ENCODE peak calls at places on chromosomes 4 and X, in four cellular contexts. One of them, this sample, is unnamed.

GRCh38 chr4:35970366-35970960 is 273.9 kb downstream of the ARAP2 start:
- DNase-seq in glutamatergic neuron: no peak
- DNase-seq in fibroblast of the aortic adventitia: no peak
- DNase-seq in stomach: no peak
- DNase-seq in this sample: no peak

GRCh38 chr4:128310266-128310697 is 22.7 kb upstream of the PGRMC2 start:
- DNase-seq in glutamatergic neuron: peak
- DNase-seq in fibroblast of the aortic adventitia: no peak
- DNase-seq in stomach: no peak
- DNase-seq in this sample: no peak

GRCh38 chr4:53233396-53233795 is 132.5 kb downstream of the SCFD2 start:
- DNase-seq in glutamatergic neuron: no peak
- DNase-seq in fibroblast of the aortic adventitia: peak
- DNase-seq in stomach: no peak
- DNase-seq in this sample: no peak

GRCh38 chrX:15680401-15680800 is 15.8 kb upstream of the CLTRN start:
- DNase-seq in glutamatergic neuron: no peak
- DNase-seq in fibroblast of the aortic adventitia: peak
- DNase-seq in stomach: no peak
- DNase-seq in this sample: no peak

GRCh38 chr4:74884282-74884681 is 48.6 kb upstream of the PARM1 start:
- DNase-seq in glutamatergic neuron: no peak
- DNase-seq in fibroblast of the aortic adventitia: no peak
- DNase-seq in stomach: no peak
- DNase-seq in this sample: no peak

GRCh38 chr4:8544741-8545438 is 35.3 kb upstream of the GPR78 start:
- DNase-seq in glutamatergic neuron: peak
- DNase-seq in fibroblast of the aortic adventitia: no peak
- DNase-seq in stomach: no peak
- DNase-seq in this sample: no peak

GRCh38 chr4:166956484-166956883 is 277.8 kb downstream of the SPOCK3 start:
- DNase-seq in glutamatergic neuron: no peak
- DNase-seq in fibroblast of the aortic adventitia: no peak
- DNase-seq in stomach: no peak
- DNase-seq in this sample: no peak

GRCh38 chr4:48228887-48229462 is 40.7 kb downstream of the TEC start:
- DNase-seq in glutamatergic neuron: no peak
- DNase-seq in fibroblast of the aortic adventitia: no peak
- DNase-seq in stomach: no peak
- DNase-seq in this sample: no peak

GRCh38 chr4:22237155-22237751 is 278.6 kb downstream of the ADGRA3 start:
- DNase-seq in glutamatergic neuron: peak
- DNase-seq in fibroblast of the aortic adventitia: peak
- DNase-seq in stomach: peak
- DNase-seq in this sample: no peak

GRCh38 chrX:155231163-155231562 is 14.9 kb downstream of the VBP1 start:
- DNase-seq in glutamatergic neuron: no peak
- DNase-seq in fibroblast of the aortic adventitia: no peak
- DNase-seq in stomach: no peak
- DNase-seq in this sample: no peak

GRCh38 chr4:141636771-141637460 is 533 bp downstream of the IL15 start:
- DNase-seq in glutamatergic neuron: peak
- DNase-seq in fibroblast of the aortic adventitia: peak
- DNase-seq in stomach: peak
- DNase-seq in this sample: no peak

GRCh38 chrX:152822383-152823086 is 8.0 kb downstream of the CETN2 start:
- DNase-seq in glutamatergic neuron: no peak
- DNase-seq in fibroblast of the aortic adventitia: peak
- DNase-seq in stomach: no peak
- DNase-seq in this sample: no peak

DNA sequence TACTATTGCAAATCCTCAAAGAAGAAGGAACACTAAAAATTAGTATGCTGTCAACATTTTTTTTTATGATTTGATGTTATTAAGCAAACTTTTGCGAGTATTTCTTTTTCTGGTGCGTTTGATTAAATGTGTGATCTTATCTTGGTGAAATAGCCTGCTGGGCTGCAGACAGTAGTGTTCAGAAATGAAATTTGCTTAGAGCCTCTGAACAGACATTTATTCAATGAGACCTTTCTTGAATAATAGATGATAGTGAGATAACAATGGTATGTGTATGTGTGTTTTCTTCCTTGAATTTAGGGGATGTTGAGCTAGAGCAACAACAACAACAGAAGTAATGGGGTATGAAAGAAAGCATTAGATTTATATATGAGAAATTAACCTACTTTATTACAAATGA is 12.7 kb downstream of the ADGRL3 start:
- DNase-seq in glutamatergic neuron: no peak
- DNase-seq in fibroblast of the aortic adventitia: no peak
- DNase-seq in stomach: no peak
- DNase-seq in this sample: no peak
- TF ChIP-seq CTCF in glutamatergic neuron: no peak
- TF ChIP-seq CTCF in fibroblast of the aortic adventitia: no peak
- TF ChIP-seq CTCF in stomach: no peak
- TF ChIP-seq CTCF in this sample: no peak

GRCh38 chrX:125203737-125204578 is 115.7 kb upstream of the TEX13C start:
- DNase-seq in glutamatergic neuron: peak
- DNase-seq in fibroblast of the aortic adventitia: no peak
- DNase-seq in stomach: no peak
- DNase-seq in this sample: peak

GRCh38 chrX:125205918-125206665 is 113.6 kb upstream of the TEX13C start:
- DNase-seq in glutamatergic neuron: peak
- DNase-seq in fibroblast of the aortic adventitia: no peak
- DNase-seq in stomach: no peak
- DNase-seq in this sample: no peak

GRCh38 chrX:125203379-125203736 is 116.3 kb upstream of the TEX13C start:
- DNase-seq in glutamatergic neuron: peak
- DNase-seq in fibroblast of the aortic adventitia: no peak
- DNase-seq in stomach: no peak
- DNase-seq in this sample: no peak

GRCh38 chrX:125202486-125203378 is 116.9 kb upstream of the TEX13C start:
- DNase-seq in glutamatergic neuron: no peak
- DNase-seq in fibroblast of the aortic adventitia: no peak
- DNase-seq in stomach: no peak
- DNase-seq in this sample: no peak

DNA sequence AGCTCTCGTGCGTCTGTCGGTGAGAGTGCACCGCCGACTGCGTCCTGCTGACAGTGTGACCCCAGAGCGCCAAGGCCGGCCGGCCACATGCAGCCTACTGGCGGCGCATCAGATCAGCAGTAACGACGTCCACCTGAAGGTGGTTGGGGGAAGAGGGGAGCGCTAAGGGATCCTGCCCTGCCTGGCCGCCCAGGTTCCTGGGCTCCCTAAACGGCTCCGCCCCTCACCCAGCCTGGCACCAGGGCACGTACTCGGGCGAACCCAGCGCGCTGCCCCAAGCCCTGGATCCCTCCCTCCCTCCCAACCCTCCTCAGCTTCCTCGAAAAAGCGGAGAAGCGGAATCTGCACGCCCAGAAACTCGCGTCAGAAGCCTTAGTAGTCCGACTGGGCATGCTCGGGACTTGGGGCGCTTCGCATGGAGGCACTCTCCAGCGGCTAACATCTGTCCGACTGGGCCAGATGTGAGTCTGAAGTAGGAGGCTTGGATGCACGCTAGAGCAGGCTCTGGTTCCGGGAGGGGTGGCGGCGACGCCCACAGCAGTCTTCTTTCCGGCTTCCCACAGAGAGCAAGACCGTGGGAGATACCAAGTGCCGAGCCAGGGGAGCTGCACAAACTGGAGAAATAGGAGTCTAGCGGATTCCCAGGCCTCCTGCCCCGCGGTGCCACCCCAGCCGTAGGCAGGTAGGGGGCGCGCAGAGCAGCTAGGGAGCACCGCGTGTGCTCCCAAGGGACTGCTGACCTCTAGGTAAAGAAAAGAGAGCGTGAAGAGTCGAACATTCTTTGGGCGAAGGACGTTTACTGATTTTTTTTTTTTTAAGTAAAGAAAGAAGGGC is 114.4 kb upstream of the TEX13C start:
- DNase-seq in glutamatergic neuron: peak
- DNase-seq in fibroblast of the aortic adventitia: no peak
- DNase-seq in stomach: peak
- DNase-seq in this sample: peak
- TF ChIP-seq CTCF in glutamatergic neuron: peak
- TF ChIP-seq CTCF in fibroblast of the aortic adventitia: no peak
- TF ChIP-seq CTCF in stomach: peak
- TF ChIP-seq CTCF in this sample: peak

DNA sequence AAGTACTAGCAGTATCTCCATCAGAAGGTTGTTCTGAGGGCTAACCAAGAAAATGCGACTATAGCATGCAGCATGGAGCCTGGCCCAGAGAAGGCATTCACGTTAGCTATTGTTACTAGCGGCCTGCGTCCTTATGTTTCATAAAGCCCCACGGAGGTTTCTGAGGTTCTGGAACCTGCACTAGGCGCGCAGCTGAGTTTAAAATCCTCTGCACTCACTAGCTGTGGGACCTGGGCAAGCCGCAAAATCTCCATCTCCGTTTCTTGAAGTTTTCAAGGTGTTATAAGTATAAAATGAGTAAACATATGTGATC is 666 bp upstream of the MANBA start:
- DNase-seq in glutamatergic neuron: no peak
- DNase-seq in fibroblast of the aortic adventitia: no peak
- DNase-seq in stomach: no peak
- DNase-seq in this sample: no peak
- TF ChIP-seq CTCF in glutamatergic neuron: no peak
- TF ChIP-seq CTCF in fibroblast of the aortic adventitia: no peak
- TF ChIP-seq CTCF in stomach: no peak
- TF ChIP-seq CTCF in this sample: no peak

GRCh38 chr4:5651089-5651488 is 57.3 kb downstream of the EVC2 start:
- DNase-seq in glutamatergic neuron: no peak
- DNase-seq in fibroblast of the aortic adventitia: no peak
- DNase-seq in stomach: no peak
- DNase-seq in this sample: no peak
- TF ChIP-seq CTCF in glutamatergic neuron: no peak
- TF ChIP-seq CTCF in fibroblast of the aortic adventitia: no peak
- TF ChIP-seq CTCF in stomach: no peak
- TF ChIP-seq CTCF in this sample: no peak

GRCh38 chrX:119407681-119408080 is 8.5 kb downstream of the SLC25A43 start:
- DNase-seq in glutamatergic neuron: no peak
- DNase-seq in fibroblast of the aortic adventitia: no peak
- DNase-seq in stomach: no peak
- DNase-seq in this sample: no peak

GRCh38 chrX:119411959-119412358 is 12.8 kb downstream of the SLC25A43 start:
- DNase-seq in glutamatergic neuron: no peak
- DNase-seq in fibroblast of the aortic adventitia: no peak
- DNase-seq in stomach: no peak
- DNase-seq in this sample: no peak

GRCh38 chrX:119406739-119407138 is 7.6 kb downstream of the SLC25A43 start:
- DNase-seq in glutamatergic neuron: no peak
- DNase-seq in fibroblast of the aortic adventitia: no peak
- DNase-seq in stomach: no peak
- DNase-seq in this sample: no peak

GRCh38 chrX:119410027-119410819 is 11.1 kb downstream of the SLC25A43 start:
- DNase-seq in glutamatergic neuron: no peak
- DNase-seq in fibroblast of the aortic adventitia: peak
- DNase-seq in stomach: peak
- DNase-seq in this sample: no peak

GRCh38 chrX:119410854-119411253 is 11.7 kb downstream of the SLC25A43 start:
- DNase-seq in glutamatergic neuron: no peak
- DNase-seq in fibroblast of the aortic adventitia: no peak
- DNase-seq in stomach: no peak
- DNase-seq in this sample: no peak
- TF ChIP-seq CTCF in glutamatergic neuron: no peak
- TF ChIP-seq CTCF in fibroblast of the aortic adventitia: no peak
- TF ChIP-seq CTCF in stomach: no peak
- TF ChIP-seq CTCF in this sample: no peak

GRCh38 chr4:69194166-69194565 is 20.4 kb downstream of the UGT2B11 start:
- DNase-seq in glutamatergic neuron: no peak
- DNase-seq in fibroblast of the aortic adventitia: no peak
- DNase-seq in stomach: no peak
- DNase-seq in this sample: no peak
- TF ChIP-seq CTCF in glutamatergic neuron: no peak
- TF ChIP-seq CTCF in fibroblast of the aortic adventitia: no peak
- TF ChIP-seq CTCF in stomach: no peak
- TF ChIP-seq CTCF in this sample: no peak

GRCh38 chr4:95283320-95283719 is 265.5 kb downstream of the UNC5C start:
- DNase-seq in glutamatergic neuron: no peak
- DNase-seq in fibroblast of the aortic adventitia: no peak
- DNase-seq in stomach: no peak
- DNase-seq in this sample: no peak
- TF ChIP-seq CTCF in glutamatergic neuron: no peak
- TF ChIP-seq CTCF in fibroblast of the aortic adventitia: no peak
- TF ChIP-seq CTCF in stomach: no peak
- TF ChIP-seq CTCF in this sample: no peak

GRCh38 chr4:106816501-106816900 is 219.6 kb downstream of the DKK2 start:
- DNase-seq in glutamatergic neuron: no peak
- DNase-seq in fibroblast of the aortic adventitia: peak
- DNase-seq in stomach: no peak
- DNase-seq in this sample: no peak

DNA sequence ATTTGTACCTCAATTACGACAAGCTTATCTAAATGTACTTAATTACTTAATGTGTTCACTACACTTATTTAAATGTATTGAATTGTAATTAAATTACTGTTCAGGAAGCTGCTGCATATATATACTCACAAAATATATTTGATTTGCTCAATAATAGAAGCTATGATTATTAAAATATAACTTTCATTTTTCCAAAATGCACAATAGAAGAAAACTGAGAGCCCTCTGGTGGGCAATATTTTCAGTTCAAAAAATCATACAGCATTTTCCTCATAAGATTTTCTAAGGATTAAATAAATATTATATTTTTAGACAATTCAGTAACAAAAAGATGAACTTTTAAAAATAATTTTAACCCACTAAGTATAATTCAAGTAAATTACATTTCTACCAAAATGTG is 217.3 kb downstream of the DKK2 start:
- DNase-seq in glutamatergic neuron: no peak
- DNase-seq in fibroblast of the aortic adventitia: peak
- DNase-seq in stomach: no peak
- DNase-seq in this sample: no peak
- TF ChIP-seq CTCF in glutamatergic neuron: peak
- TF ChIP-seq CTCF in fibroblast of the aortic adventitia: peak
- TF ChIP-seq CTCF in stomach: no peak
- TF ChIP-seq CTCF in this sample: peak

GRCh38 chr4:156294577-156294976 is 340.9 kb upstream of the CTSO start:
- DNase-seq in glutamatergic neuron: no peak
- DNase-seq in fibroblast of the aortic adventitia: peak
- DNase-seq in stomach: no peak
- DNase-seq in this sample: no peak
- TF ChIP-seq CTCF in glutamatergic neuron: no peak
- TF ChIP-seq CTCF in fibroblast of the aortic adventitia: peak
- TF ChIP-seq CTCF in stomach: no peak
- TF ChIP-seq CTCF in this sample: peak

DNA sequence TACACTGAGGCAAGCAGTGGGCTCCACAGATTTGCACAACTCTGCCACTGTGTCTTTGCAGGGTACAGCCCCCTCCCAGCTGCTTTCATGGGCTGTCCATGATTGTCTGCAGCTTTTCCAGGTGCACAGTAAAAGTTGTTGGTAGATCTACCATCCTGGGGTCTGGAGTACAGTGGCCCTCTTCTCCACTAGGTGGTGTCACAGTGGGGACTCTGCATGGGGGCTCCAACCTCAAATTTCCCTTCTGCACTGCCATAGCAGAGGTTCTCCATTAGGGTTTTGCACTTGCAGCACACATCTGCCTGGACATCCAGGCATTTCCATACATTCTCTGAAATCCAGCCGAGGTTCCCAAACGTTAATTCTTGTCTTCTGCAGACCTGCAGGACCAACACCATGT is 1002.3 kb downstream of the FAM133A start:
- DNase-seq in glutamatergic neuron: no peak
- DNase-seq in fibroblast of the aortic adventitia: no peak
- DNase-seq in stomach: no peak
- DNase-seq in this sample: no peak
- TF ChIP-seq CTCF in glutamatergic neuron: no peak
- TF ChIP-seq CTCF in fibroblast of the aortic adventitia: no peak
- TF ChIP-seq CTCF in stomach: no peak
- TF ChIP-seq CTCF in this sample: peak